ENCODE peak calls at places on chromosomes 7 and 10, in four cellular contexts. One of them, this sample, is unnamed.

GRCh38 chr10:104641150-104642000 is at the start of gene SORCS3:
- DNase-seq in IMR-90: no peak
- DNase-seq in astrocyte of the cerebellum: no peak
- DNase-seq in cardiac fibroblast: no peak
- DNase-seq in this sample: no peak

GRCh38 chr10:10629512-10629911 is 388.2 kb upstream of the CELF2 start:
- DNase-seq in IMR-90: peak
- DNase-seq in astrocyte of the cerebellum: no peak
- DNase-seq in cardiac fibroblast: no peak
- DNase-seq in this sample: no peak

GRCh38 chr10:35852721-35853120 is 210.6 kb upstream of the FZD8 start:
- DNase-seq in IMR-90: no peak
- DNase-seq in astrocyte of the cerebellum: no peak
- DNase-seq in cardiac fibroblast: no peak
- DNase-seq in this sample: no peak

GRCh38 chr10:132153616-132154217 is 33.0 kb upstream of the DPYSL4 start:
- DNase-seq in IMR-90: no peak
- DNase-seq in astrocyte of the cerebellum: no peak
- DNase-seq in cardiac fibroblast: no peak
- DNase-seq in this sample: no peak

GRCh38 chr7:69883399-69883821 is 285.1 kb downstream of the AUTS2 start:
- DNase-seq in IMR-90: no peak
- DNase-seq in astrocyte of the cerebellum: no peak
- DNase-seq in cardiac fibroblast: no peak
- DNase-seq in this sample: no peak

GRCh38 chr7:114703677-114704076 is 218.2 kb upstream of the MDFIC start:
- DNase-seq in IMR-90: peak
- DNase-seq in astrocyte of the cerebellum: no peak
- DNase-seq in cardiac fibroblast: peak
- DNase-seq in this sample: no peak

GRCh38 chr10:3226960-3227724 is 54.6 kb upstream of the PITRM1 start:
- DNase-seq in IMR-90: peak
- DNase-seq in astrocyte of the cerebellum: peak
- DNase-seq in cardiac fibroblast: peak
- DNase-seq in this sample: peak

GRCh38 chr7:45181991-45182855 is 24.6 kb downstream of the RAMP3 start:
- DNase-seq in IMR-90: no peak
- DNase-seq in astrocyte of the cerebellum: no peak
- DNase-seq in cardiac fibroblast: no peak
- DNase-seq in this sample: no peak

GRCh38 chr7:27146491-27147210 is 923 bp downstream of the HOXA6 start:
- DNase-seq in IMR-90: no peak
- DNase-seq in astrocyte of the cerebellum: no peak
- DNase-seq in cardiac fibroblast: no peak
- DNase-seq in this sample: no peak

GRCh38 chr10:125005312-125006187 is 63.6 kb downstream of the ZRANB1 start:
- DNase-seq in IMR-90: no peak
- DNase-seq in astrocyte of the cerebellum: no peak
- DNase-seq in cardiac fibroblast: no peak
- DNase-seq in this sample: no peak
- H3K4me3 ChIP-seq in IMR-90: no peak
- H3K4me3 ChIP-seq in astrocyte of the cerebellum: no peak
- H3K4me3 ChIP-seq in cardiac fibroblast: no peak
- H3K4me3 ChIP-seq in this sample: no peak

GRCh38 chr7:2255145-2256139 is 13.4 kb downstream of the NUDT1 start:
- DNase-seq in IMR-90: no peak
- DNase-seq in astrocyte of the cerebellum: peak
- DNase-seq in cardiac fibroblast: no peak
- DNase-seq in this sample: no peak
- H3K4me3 ChIP-seq in IMR-90: no peak
- H3K4me3 ChIP-seq in astrocyte of the cerebellum: no peak
- H3K4me3 ChIP-seq in cardiac fibroblast: no peak
- H3K4me3 ChIP-seq in this sample: no peak

DNA sequence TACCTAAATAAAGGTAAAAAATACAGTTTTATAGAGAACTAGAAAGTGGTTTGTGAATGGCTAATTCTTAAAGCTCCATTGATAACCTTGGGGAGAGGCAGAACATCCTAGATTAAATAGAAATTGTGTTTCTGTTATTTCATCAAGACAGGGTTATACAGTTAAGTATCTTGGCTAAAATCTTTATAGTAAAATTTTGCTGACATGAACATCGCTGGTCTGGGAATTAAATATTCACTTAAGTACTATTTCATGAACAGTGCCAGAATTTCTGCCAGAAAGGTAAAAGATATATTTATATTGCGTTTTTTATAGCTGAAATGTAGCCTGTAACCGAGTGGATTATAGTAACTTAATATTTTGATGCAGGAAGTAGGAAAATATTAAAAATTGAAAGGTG is 53.7 kb upstream of the HBP1 start:
- DNase-seq in IMR-90: no peak
- DNase-seq in astrocyte of the cerebellum: no peak
- DNase-seq in cardiac fibroblast: no peak
- DNase-seq in this sample: no peak
- H3K4me3 ChIP-seq in IMR-90: no peak
- H3K4me3 ChIP-seq in astrocyte of the cerebellum: no peak
- H3K4me3 ChIP-seq in cardiac fibroblast: no peak
- H3K4me3 ChIP-seq in this sample: no peak

GRCh38 chr10:8893102-8893501 is 838.6 kb downstream of the GATA3 start:
- DNase-seq in IMR-90: no peak
- DNase-seq in astrocyte of the cerebellum: no peak
- DNase-seq in cardiac fibroblast: no peak
- DNase-seq in this sample: no peak

GRCh38 chr10:8898745-8899330 is 844.4 kb downstream of the GATA3 start:
- DNase-seq in IMR-90: no peak
- DNase-seq in astrocyte of the cerebellum: no peak
- DNase-seq in cardiac fibroblast: no peak
- DNase-seq in this sample: no peak

GRCh38 chr10:8894148-8894547 is 839.7 kb downstream of the GATA3 start:
- DNase-seq in IMR-90: no peak
- DNase-seq in astrocyte of the cerebellum: no peak
- DNase-seq in cardiac fibroblast: no peak
- DNase-seq in this sample: no peak

GRCh38 chr10:8902926-8903325 is 848.4 kb downstream of the GATA3 start:
- DNase-seq in IMR-90: no peak
- DNase-seq in astrocyte of the cerebellum: no peak
- DNase-seq in cardiac fibroblast: no peak
- DNase-seq in this sample: no peak

GRCh38 chr10:8897769-8898168 is 843.3 kb downstream of the GATA3 start:
- DNase-seq in IMR-90: no peak
- DNase-seq in astrocyte of the cerebellum: no peak
- DNase-seq in cardiac fibroblast: no peak
- DNase-seq in this sample: no peak
- H3K4me3 ChIP-seq in IMR-90: no peak
- H3K4me3 ChIP-seq in astrocyte of the cerebellum: no peak
- H3K4me3 ChIP-seq in cardiac fibroblast: no peak
- H3K4me3 ChIP-seq in this sample: no peak

GRCh38 chr7:2621061-2621828 is 10.5 kb upstream of the TTYH3 start:
- DNase-seq in IMR-90: peak
- DNase-seq in astrocyte of the cerebellum: no peak
- DNase-seq in cardiac fibroblast: peak
- DNase-seq in this sample: no peak
- H3K4me3 ChIP-seq in IMR-90: no peak
- H3K4me3 ChIP-seq in astrocyte of the cerebellum: no peak
- H3K4me3 ChIP-seq in cardiac fibroblast: no peak
- H3K4me3 ChIP-seq in this sample: no peak

GRCh38 chr7:47327306-47327697 is 254.6 kb downstream of the TNS3 start:
- DNase-seq in IMR-90: peak
- DNase-seq in astrocyte of the cerebellum: no peak
- DNase-seq in cardiac fibroblast: peak
- DNase-seq in this sample: no peak

GRCh38 chr7:47326220-47326619 is 255.7 kb downstream of the TNS3 start:
- DNase-seq in IMR-90: peak
- DNase-seq in astrocyte of the cerebellum: peak
- DNase-seq in cardiac fibroblast: peak
- DNase-seq in this sample: no peak

GRCh38 chr7:47327698-47328391 is 254.1 kb downstream of the TNS3 start:
- DNase-seq in IMR-90: peak
- DNase-seq in astrocyte of the cerebellum: peak
- DNase-seq in cardiac fibroblast: peak
- DNase-seq in this sample: no peak

GRCh38 chr7:47325337-47325736 is 256.6 kb downstream of the TNS3 start:
- DNase-seq in IMR-90: no peak
- DNase-seq in astrocyte of the cerebellum: no peak
- DNase-seq in cardiac fibroblast: no peak
- DNase-seq in this sample: no peak

DNA sequence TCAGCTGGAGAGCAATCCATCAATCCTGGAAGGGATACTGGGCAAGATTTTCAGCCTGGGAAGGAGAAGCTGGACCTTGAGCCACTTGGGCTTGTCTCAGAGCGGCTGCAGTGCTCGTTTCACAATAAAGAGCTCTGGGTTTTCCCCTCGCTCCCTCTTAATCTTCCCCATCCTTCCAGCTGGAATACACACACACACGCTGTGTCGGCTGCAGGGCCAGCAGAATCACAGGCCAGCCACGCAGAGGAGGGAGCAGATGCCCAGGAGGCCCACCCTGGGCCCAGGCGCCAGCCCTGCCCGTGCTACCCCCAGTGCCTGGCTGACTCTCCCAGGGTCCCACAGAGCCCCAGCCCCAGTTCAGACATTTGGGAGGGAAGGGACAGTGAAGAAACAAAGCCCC is 255.1 kb downstream of the TNS3 start:
- DNase-seq in IMR-90: peak
- DNase-seq in astrocyte of the cerebellum: no peak
- DNase-seq in cardiac fibroblast: peak
- DNase-seq in this sample: no peak
- H3K4me3 ChIP-seq in IMR-90: no peak
- H3K4me3 ChIP-seq in astrocyte of the cerebellum: peak
- H3K4me3 ChIP-seq in cardiac fibroblast: no peak
- H3K4me3 ChIP-seq in this sample: no peak